ENCODE peak calls at places on chromosomes 12 and 14, in six cellular contexts. One of them, this sample, is unnamed. For H3K9me3, the result is how much of the 10 kb centered on the place peaks cover.

GRCh38 chr14:100234511-100234910 is 4.4 kb upstream of the YY1 start:
- DNase-seq in fibroblast of lung: no peak
- DNase-seq in IMR-90: no peak
- DNase-seq in MM.1S: peak
- DNase-seq in neural progenitor cell: no peak
- DNase-seq in GM23248: no peak
- DNase-seq in this sample: no peak

GRCh38 chr14:48275301-48275700 is 599.9 kb upstream of the MDGA2 start:
- DNase-seq in fibroblast of lung: no peak
- DNase-seq in IMR-90: no peak
- DNase-seq in MM.1S: no peak
- DNase-seq in neural progenitor cell: no peak
- DNase-seq in GM23248: no peak
- DNase-seq in this sample: no peak

GRCh38 chr12:113154351-113154973 is 4.9 kb downstream of the CFAP73 start:
- DNase-seq in fibroblast of lung: peak
- DNase-seq in IMR-90: peak
- DNase-seq in MM.1S: peak
- DNase-seq in neural progenitor cell: peak
- DNase-seq in GM23248: peak
- DNase-seq in this sample: peak

GRCh38 chr12:131701705-131702572 is 9.0 kb upstream of the SFSWAP start:
- DNase-seq in fibroblast of lung: no peak
- DNase-seq in IMR-90: no peak
- DNase-seq in MM.1S: no peak
- DNase-seq in neural progenitor cell: no peak
- DNase-seq in GM23248: no peak
- DNase-seq in this sample: peak

GRCh38 chr12:117738233-117738632 is 230.6 kb downstream of the KSR2 start:
- DNase-seq in fibroblast of lung: no peak
- DNase-seq in IMR-90: no peak
- DNase-seq in MM.1S: no peak
- DNase-seq in neural progenitor cell: no peak
- DNase-seq in GM23248: no peak
- DNase-seq in this sample: no peak

GRCh38 chr12:109797905-109798669 is 35.1 kb downstream of the TRPV4 start:
- DNase-seq in fibroblast of lung: no peak
- DNase-seq in IMR-90: no peak
- DNase-seq in MM.1S: no peak
- DNase-seq in neural progenitor cell: peak
- DNase-seq in GM23248: no peak
- DNase-seq in this sample: peak

GRCh38 chr12:129257526-129257925 is 404.2 kb downstream of the GLT1D1 start:
- DNase-seq in fibroblast of lung: no peak
- DNase-seq in IMR-90: no peak
- DNase-seq in MM.1S: no peak
- DNase-seq in neural progenitor cell: no peak
- DNase-seq in GM23248: no peak
- DNase-seq in this sample: no peak

GRCh38 chr12:3587402-3588013 is 96.5 kb downstream of the PRMT8 start:
- DNase-seq in fibroblast of lung: no peak
- DNase-seq in IMR-90: no peak
- DNase-seq in MM.1S: no peak
- DNase-seq in neural progenitor cell: no peak
- DNase-seq in GM23248: no peak
- DNase-seq in this sample: no peak

GRCh38 chr14:20019257-20019865 is at the start of gene OR4K14:
- DNase-seq in fibroblast of lung: no peak
- DNase-seq in IMR-90: no peak
- DNase-seq in MM.1S: no peak
- DNase-seq in neural progenitor cell: no peak
- DNase-seq in GM23248: no peak
- DNase-seq in this sample: no peak
- H3K9me3 ChIP-seq in fibroblast of lung: under half
- H3K9me3 ChIP-seq in IMR-90: under half
- H3K9me3 ChIP-seq in MM.1S: under half
- H3K9me3 ChIP-seq in neural progenitor cell: half or more
- H3K9me3 ChIP-seq in GM23248: under half
- H3K9me3 ChIP-seq in this sample: under half

DNA sequence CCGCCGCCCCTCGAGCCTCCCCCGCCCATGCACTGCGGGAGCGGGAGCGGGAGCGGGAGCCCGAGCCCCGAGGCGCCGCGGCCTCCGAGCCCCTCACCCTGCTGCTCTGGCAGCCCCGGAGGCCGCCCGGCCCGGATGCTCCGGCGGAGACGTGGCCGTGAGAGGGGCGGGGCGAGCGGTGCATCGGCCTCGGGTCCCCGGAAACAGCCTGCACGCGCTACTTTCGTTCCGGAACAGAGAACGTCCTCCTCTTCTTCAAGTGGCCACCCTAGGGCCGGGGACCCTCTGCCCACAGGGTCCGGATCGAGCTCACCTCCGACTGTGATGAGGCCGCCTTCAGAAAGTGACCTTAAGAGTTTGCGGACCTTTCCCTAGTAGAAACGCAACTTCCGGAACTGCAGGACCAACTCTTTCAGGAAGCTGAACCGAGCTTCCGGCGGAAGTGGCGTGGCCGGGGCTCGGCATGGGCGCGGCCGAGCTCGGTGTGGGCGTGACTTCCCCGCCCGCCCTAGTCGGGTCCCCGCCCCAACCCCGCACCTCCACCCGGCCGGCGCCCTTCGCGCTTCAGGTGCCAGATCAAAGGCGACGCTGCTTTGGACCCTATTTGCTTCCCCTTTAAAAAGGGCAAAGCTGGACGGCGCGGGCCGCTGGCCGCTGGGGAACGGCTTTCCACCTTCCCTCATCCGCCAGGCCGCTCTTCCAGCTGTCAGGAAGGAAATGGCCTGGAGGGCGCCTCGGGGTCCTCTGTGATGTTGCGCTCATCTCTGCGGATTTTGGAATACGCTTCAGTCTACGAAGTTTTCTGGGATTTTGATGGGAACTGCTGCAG is at the start of gene GOLGA3:
- DNase-seq in fibroblast of lung: peak
- DNase-seq in IMR-90: peak
- DNase-seq in MM.1S: peak
- DNase-seq in neural progenitor cell: peak
- DNase-seq in GM23248: peak
- DNase-seq in this sample: peak
- H3K4me3 ChIP-seq in fibroblast of lung: peak
- H3K4me3 ChIP-seq in IMR-90: peak
- H3K4me3 ChIP-seq in MM.1S: peak
- H3K4me3 ChIP-seq in neural progenitor cell: peak
- H3K4me3 ChIP-seq in GM23248: peak
- H3K4me3 ChIP-seq in this sample: peak

DNA sequence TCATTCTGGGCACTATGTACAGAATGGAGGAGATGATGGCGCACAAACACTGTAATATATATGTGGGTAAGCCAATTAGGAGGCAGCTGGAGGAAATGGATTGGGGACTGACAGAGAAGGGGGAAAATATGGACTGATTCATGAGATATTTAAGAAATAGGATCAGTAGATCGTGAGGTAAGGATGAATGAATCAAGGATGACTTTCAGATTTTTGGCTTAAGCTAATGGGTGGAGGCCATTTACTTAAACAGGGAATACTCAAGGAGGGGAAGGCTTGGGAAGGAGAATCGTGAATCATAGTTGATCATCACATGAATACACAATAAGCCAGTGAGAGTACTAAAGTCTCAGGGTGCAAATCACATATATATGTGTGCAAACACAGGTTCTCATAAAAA is 11.2 kb upstream of the GNPNAT1 start:
- DNase-seq in fibroblast of lung: peak
- DNase-seq in IMR-90: peak
- DNase-seq in MM.1S: no peak
- DNase-seq in neural progenitor cell: no peak
- DNase-seq in GM23248: peak
- DNase-seq in this sample: peak
- H2AFZ ChIP-seq in fibroblast of lung: peak
- H2AFZ ChIP-seq in IMR-90: no peak
- H2AFZ ChIP-seq in MM.1S: no peak
- H2AFZ ChIP-seq in neural progenitor cell: peak
- H2AFZ ChIP-seq in GM23248: peak
- H2AFZ ChIP-seq in this sample: peak

GRCh38 chr14:106235356-106236159 is 709.2 kb downstream of the TMEM121 start:
- DNase-seq in fibroblast of lung: no peak
- DNase-seq in IMR-90: no peak
- DNase-seq in MM.1S: no peak
- DNase-seq in neural progenitor cell: no peak
- DNase-seq in GM23248: no peak
- DNase-seq in this sample: no peak
- H3K9me3 ChIP-seq in fibroblast of lung: under half
- H3K9me3 ChIP-seq in IMR-90: under half
- H3K9me3 ChIP-seq in MM.1S: under half
- H3K9me3 ChIP-seq in neural progenitor cell: under half
- H3K9me3 ChIP-seq in GM23248: under half
- H3K9me3 ChIP-seq in this sample: under half

GRCh38 chr14:22469541-22470303 is 119.3 kb downstream of the DAD1 start:
- DNase-seq in fibroblast of lung: peak
- DNase-seq in IMR-90: no peak
- DNase-seq in MM.1S: no peak
- DNase-seq in neural progenitor cell: no peak
- DNase-seq in GM23248: peak
- DNase-seq in this sample: no peak
- H3K4me3 ChIP-seq in fibroblast of lung: no peak
- H3K4me3 ChIP-seq in IMR-90: no peak
- H3K4me3 ChIP-seq in MM.1S: no peak
- H3K4me3 ChIP-seq in neural progenitor cell: no peak
- H3K4me3 ChIP-seq in GM23248: no peak
- H3K4me3 ChIP-seq in this sample: no peak

DNA sequence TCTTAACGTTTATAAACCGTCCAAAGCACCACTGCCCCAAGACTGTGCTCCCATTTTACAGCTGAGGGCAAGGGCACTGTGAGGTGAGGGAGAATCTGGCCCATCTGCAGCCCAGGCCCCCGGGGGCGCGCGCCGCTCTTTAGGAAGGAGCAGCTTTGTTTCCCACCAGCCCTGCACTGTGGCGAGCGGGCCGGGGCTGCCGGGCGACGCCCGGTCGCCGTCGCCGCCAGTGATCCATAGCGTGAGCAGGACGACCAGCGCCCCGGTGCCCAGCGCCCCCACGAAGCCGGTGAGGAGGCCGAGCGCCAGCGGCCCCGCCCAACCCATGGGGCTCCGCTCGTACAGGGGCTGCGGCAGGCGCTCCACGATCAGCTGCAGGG is 34.6 kb downstream of the FIGNL2 start:
- DNase-seq in fibroblast of lung: no peak
- DNase-seq in IMR-90: no peak
- DNase-seq in MM.1S: no peak
- DNase-seq in neural progenitor cell: no peak
- DNase-seq in GM23248: no peak
- DNase-seq in this sample: no peak
- H2AFZ ChIP-seq in fibroblast of lung: no peak
- H2AFZ ChIP-seq in IMR-90: peak
- H2AFZ ChIP-seq in MM.1S: no peak
- H2AFZ ChIP-seq in neural progenitor cell: peak
- H2AFZ ChIP-seq in GM23248: peak
- H2AFZ ChIP-seq in this sample: no peak

DNA sequence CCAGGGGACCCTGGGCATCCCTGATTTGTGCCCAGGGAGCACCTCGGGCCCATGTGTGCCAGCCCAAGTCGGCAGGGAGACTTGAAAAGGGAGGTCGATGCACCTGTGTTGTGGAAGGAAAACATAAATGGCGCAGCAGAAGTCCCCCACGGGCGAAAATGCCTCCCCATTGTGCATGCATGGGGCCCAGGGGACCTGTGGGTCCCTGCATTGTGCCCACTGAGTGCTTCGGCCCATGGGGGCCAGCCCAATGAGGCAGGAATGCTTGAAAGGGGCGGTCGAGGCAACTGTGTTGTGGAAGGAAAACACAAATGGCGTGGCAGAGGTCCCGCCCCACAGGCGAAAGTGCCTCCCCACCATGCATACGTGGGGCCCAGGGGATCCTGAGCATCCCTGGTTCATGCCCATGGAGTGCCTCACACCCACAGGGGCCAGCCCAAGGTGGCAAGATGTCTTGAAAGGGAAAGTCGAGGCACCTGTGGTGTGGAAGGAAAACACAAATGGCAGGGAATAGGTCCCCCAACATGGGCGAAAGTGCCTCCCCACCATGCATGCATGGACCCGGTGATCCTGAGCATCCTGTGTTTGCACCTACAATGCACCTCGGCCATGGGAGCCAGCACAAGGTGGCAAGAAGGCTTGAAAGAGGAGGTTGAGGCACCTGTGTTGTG is 368.0 kb downstream of the ALG10 start:
- DNase-seq in fibroblast of lung: no peak
- DNase-seq in IMR-90: no peak
- DNase-seq in MM.1S: no peak
- DNase-seq in neural progenitor cell: no peak
- DNase-seq in GM23248: no peak
- DNase-seq in this sample: peak
- H3K9me3 ChIP-seq in fibroblast of lung: under half
- H3K9me3 ChIP-seq in IMR-90: under half
- H3K9me3 ChIP-seq in MM.1S: under half
- H3K9me3 ChIP-seq in neural progenitor cell: under half
- H3K9me3 ChIP-seq in GM23248: under half
- H3K9me3 ChIP-seq in this sample: under half

DNA sequence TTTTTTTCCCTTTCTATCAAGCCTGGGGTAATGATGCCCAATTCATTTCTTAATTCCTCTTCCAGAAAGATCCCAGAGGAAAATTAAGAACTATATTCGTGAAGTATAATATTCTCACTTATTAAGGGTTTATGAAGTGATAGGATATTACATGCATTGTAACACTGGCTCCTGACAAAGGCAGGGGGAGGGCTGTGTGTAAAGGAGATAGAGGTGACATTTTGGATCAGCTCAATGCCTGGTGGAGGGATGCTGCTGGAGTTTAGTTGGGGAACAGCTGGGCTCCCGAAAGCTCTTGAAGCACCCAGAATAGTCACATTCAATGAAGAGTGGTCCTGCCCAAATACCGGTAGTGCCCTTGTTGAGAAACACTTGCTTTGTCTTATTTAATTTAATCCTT is 774 bp downstream of the SERPINA11 start:
- DNase-seq in fibroblast of lung: no peak
- DNase-seq in IMR-90: no peak
- DNase-seq in MM.1S: no peak
- DNase-seq in neural progenitor cell: no peak
- DNase-seq in GM23248: no peak
- DNase-seq in this sample: no peak
- H3K4me3 ChIP-seq in fibroblast of lung: no peak
- H3K4me3 ChIP-seq in IMR-90: no peak
- H3K4me3 ChIP-seq in MM.1S: no peak
- H3K4me3 ChIP-seq in neural progenitor cell: no peak
- H3K4me3 ChIP-seq in GM23248: no peak
- H3K4me3 ChIP-seq in this sample: no peak

GRCh38 chr12:75568387-75568786 is 57.0 kb upstream of the KRR1 start:
- DNase-seq in fibroblast of lung: peak
- DNase-seq in IMR-90: peak
- DNase-seq in MM.1S: no peak
- DNase-seq in neural progenitor cell: no peak
- DNase-seq in GM23248: no peak
- DNase-seq in this sample: no peak
- H2AFZ ChIP-seq in fibroblast of lung: no peak
- H2AFZ ChIP-seq in IMR-90: no peak
- H2AFZ ChIP-seq in MM.1S: no peak
- H2AFZ ChIP-seq in neural progenitor cell: no peak
- H2AFZ ChIP-seq in GM23248: no peak
- H2AFZ ChIP-seq in this sample: peak